ENCODE peak calls at places on chromosomes 2 and 18, in four cellular contexts. One of them, this sample, is unnamed.

GRCh38 chr2:5980351-5981054 is 288.3 kb downstream of the SOX11 start:
- DNase-seq in left lobe of liver: no peak
- DNase-seq in progenitor cell of endocrine pancreas: no peak
- DNase-seq in T-helper 17 cell: no peak
- DNase-seq in this sample: no peak

GRCh38 chr2:182650704-182651103 is 65.4 kb upstream of the DNAJC10 start:
- DNase-seq in left lobe of liver: no peak
- DNase-seq in progenitor cell of endocrine pancreas: no peak
- DNase-seq in T-helper 17 cell: no peak
- DNase-seq in this sample: no peak

GRCh38 chr2:45891719-45892118 is 240.2 kb downstream of the PRKCE start:
- DNase-seq in left lobe of liver: no peak
- DNase-seq in progenitor cell of endocrine pancreas: no peak
- DNase-seq in T-helper 17 cell: no peak
- DNase-seq in this sample: no peak

GRCh38 chr2:156430236-156430977 is 5.8 kb upstream of the GPD2 start:
- DNase-seq in left lobe of liver: no peak
- DNase-seq in progenitor cell of endocrine pancreas: no peak
- DNase-seq in T-helper 17 cell: no peak
- DNase-seq in this sample: no peak

GRCh38 chr2:143842836-143843235 is 677.1 kb downstream of the ZEB2 start:
- DNase-seq in left lobe of liver: no peak
- DNase-seq in progenitor cell of endocrine pancreas: no peak
- DNase-seq in T-helper 17 cell: no peak
- DNase-seq in this sample: no peak

GRCh38 chr2:6877402-6878305 is at the start of gene RSAD2:
- DNase-seq in left lobe of liver: peak; percentile 59
- DNase-seq in progenitor cell of endocrine pancreas: no peak
- DNase-seq in T-helper 17 cell: no peak
- DNase-seq in this sample: peak; percentile 8

GRCh38 chr2:172889287-172889686 is 153.6 kb downstream of the RAPGEF4 start:
- DNase-seq in left lobe of liver: no peak
- DNase-seq in progenitor cell of endocrine pancreas: no peak
- DNase-seq in T-helper 17 cell: no peak
- DNase-seq in this sample: no peak

GRCh38 chr18:2774669-2775068 is 72.1 kb upstream of the EMILIN2 start:
- DNase-seq in left lobe of liver: no peak
- DNase-seq in progenitor cell of endocrine pancreas: no peak
- DNase-seq in T-helper 17 cell: no peak
- DNase-seq in this sample: no peak

GRCh38 chr18:76491801-76492668 is 3.0 kb downstream of the ZNF516 start:
- DNase-seq in left lobe of liver: no peak
- DNase-seq in progenitor cell of endocrine pancreas: no peak
- DNase-seq in T-helper 17 cell: no peak
- DNase-seq in this sample: no peak

GRCh38 chr2:36770542-36771287 is 74.2 kb downstream of the VIT start:
- DNase-seq in left lobe of liver: no peak
- DNase-seq in progenitor cell of endocrine pancreas: no peak
- DNase-seq in T-helper 17 cell: peak; percentile 9
- DNase-seq in this sample: no peak

GRCh38 chr2:65708129-65708528 is 275.7 kb upstream of the SPRED2 start:
- DNase-seq in left lobe of liver: no peak
- DNase-seq in progenitor cell of endocrine pancreas: no peak
- DNase-seq in T-helper 17 cell: no peak
- DNase-seq in this sample: no peak

GRCh38 chr2:88690591-88691338 is 708 bp upstream of the RPIA start:
- DNase-seq in left lobe of liver: no peak
- DNase-seq in progenitor cell of endocrine pancreas: no peak
- DNase-seq in T-helper 17 cell: peak; percentile 19
- DNase-seq in this sample: no peak

GRCh38 chr2:85791704-85792565 is 38.1 kb downstream of the ATOH8 start:
- DNase-seq in left lobe of liver: no peak
- DNase-seq in progenitor cell of endocrine pancreas: no peak
- DNase-seq in T-helper 17 cell: no peak
- DNase-seq in this sample: no peak

GRCh38 chr18:48919547-48919946 is 31.2 kb downstream of the SMAD7 start:
- DNase-seq in left lobe of liver: no peak
- DNase-seq in progenitor cell of endocrine pancreas: no peak
- DNase-seq in T-helper 17 cell: no peak
- DNase-seq in this sample: no peak

GRCh38 chr2:28477645-28478044 is 18.2 kb upstream of the PLB1 start:
- DNase-seq in left lobe of liver: peak; percentile 38
- DNase-seq in progenitor cell of endocrine pancreas: no peak
- DNase-seq in T-helper 17 cell: no peak
- DNase-seq in this sample: no peak

GRCh38 chr2:29655391-29656086 is 265.8 kb downstream of the ALK start:
- DNase-seq in left lobe of liver: no peak
- DNase-seq in progenitor cell of endocrine pancreas: no peak
- DNase-seq in T-helper 17 cell: no peak
- DNase-seq in this sample: no peak

GRCh38 chr2:224252601-224253000 is 149.3 kb downstream of the FAM124B start:
- DNase-seq in left lobe of liver: no peak
- DNase-seq in progenitor cell of endocrine pancreas: no peak
- DNase-seq in T-helper 17 cell: no peak
- DNase-seq in this sample: no peak

GRCh38 chr18:54787616-54788015 is 40.7 kb upstream of the RAB27B start:
- DNase-seq in left lobe of liver: no peak
- DNase-seq in progenitor cell of endocrine pancreas: no peak
- DNase-seq in T-helper 17 cell: no peak
- DNase-seq in this sample: no peak

GRCh38 chr2:191845876-191846786 is 757 bp downstream of the CAVIN2 start:
- DNase-seq in left lobe of liver: no peak
- DNase-seq in progenitor cell of endocrine pancreas: no peak
- DNase-seq in T-helper 17 cell: no peak
- DNase-seq in this sample: no peak

GRCh38 chr2:141259683-141260082 is 871.1 kb downstream of the LRP1B start:
- DNase-seq in left lobe of liver: no peak
- DNase-seq in progenitor cell of endocrine pancreas: no peak
- DNase-seq in T-helper 17 cell: no peak
- DNase-seq in this sample: no peak

GRCh38 chr2:172870396-172870795 is 134.8 kb downstream of the RAPGEF4 start:
- DNase-seq in left lobe of liver: no peak
- DNase-seq in progenitor cell of endocrine pancreas: no peak
- DNase-seq in T-helper 17 cell: no peak
- DNase-seq in this sample: no peak

GRCh38 chr2:72003796-72004195 is 143.9 kb downstream of the CYP26B1 start:
- DNase-seq in left lobe of liver: peak; percentile 24
- DNase-seq in progenitor cell of endocrine pancreas: no peak
- DNase-seq in T-helper 17 cell: no peak
- DNase-seq in this sample: no peak

GRCh38 chr2:126979039-126979438 is 80.3 kb downstream of the TEX51 start:
- DNase-seq in left lobe of liver: no peak
- DNase-seq in progenitor cell of endocrine pancreas: no peak
- DNase-seq in T-helper 17 cell: no peak
- DNase-seq in this sample: no peak

GRCh38 chr2:219496781-219497494 is 1.8 kb upstream of the GMPPA start:
- DNase-seq in left lobe of liver: no peak
- DNase-seq in progenitor cell of endocrine pancreas: no peak
- DNase-seq in T-helper 17 cell: no peak
- DNase-seq in this sample: no peak

GRCh38 chr2:193461431-193461946 is 1266.8 kb upstream of the TMEFF2 start:
- DNase-seq in left lobe of liver: no peak
- DNase-seq in progenitor cell of endocrine pancreas: no peak
- DNase-seq in T-helper 17 cell: no peak
- DNase-seq in this sample: no peak

GRCh38 chr2:185507703-185508102 is 230.9 kb upstream of the FSIP2 start:
- DNase-seq in left lobe of liver: no peak
- DNase-seq in progenitor cell of endocrine pancreas: no peak
- DNase-seq in T-helper 17 cell: no peak
- DNase-seq in this sample: no peak

GRCh38 chr2:9836074-9836473 is 7.2 kb upstream of the TAF1B start:
- DNase-seq in left lobe of liver: no peak
- DNase-seq in progenitor cell of endocrine pancreas: no peak
- DNase-seq in T-helper 17 cell: no peak
- DNase-seq in this sample: no peak

GRCh38 chr18:8910843-8911242 is 191.7 kb upstream of the NDUFV2 start:
- DNase-seq in left lobe of liver: no peak
- DNase-seq in progenitor cell of endocrine pancreas: no peak
- DNase-seq in T-helper 17 cell: no peak
- DNase-seq in this sample: no peak

GRCh38 chr18:267380-267687 is 513 bp downstream of the THOC1 start:
- DNase-seq in left lobe of liver: no peak
- DNase-seq in progenitor cell of endocrine pancreas: no peak
- DNase-seq in T-helper 17 cell: no peak
- DNase-seq in this sample: no peak

GRCh38 chr18:32093106-32093511 is 1.4 kb downstream of the RNF138 start:
- DNase-seq in left lobe of liver: peak; percentile 62
- DNase-seq in progenitor cell of endocrine pancreas: peak; percentile 39
- DNase-seq in T-helper 17 cell: no peak
- DNase-seq in this sample: peak; percentile 22

GRCh38 chr2:130837811-130838565 is 1.3 kb downstream of the ARHGEF4 start:
- DNase-seq in left lobe of liver: no peak
- DNase-seq in progenitor cell of endocrine pancreas: no peak
- DNase-seq in T-helper 17 cell: no peak
- DNase-seq in this sample: no peak

GRCh38 chr2:220276736-220277444 is 649.5 kb downstream of the SLC4A3 start:
- DNase-seq in left lobe of liver: no peak
- DNase-seq in progenitor cell of endocrine pancreas: no peak
- DNase-seq in T-helper 17 cell: no peak
- DNase-seq in this sample: no peak

GRCh38 chr18:59517446-59518171 is 158.5 kb upstream of the LMAN1 start:
- DNase-seq in left lobe of liver: no peak
- DNase-seq in progenitor cell of endocrine pancreas: peak; percentile 26
- DNase-seq in T-helper 17 cell: no peak
- DNase-seq in this sample: no peak

GRCh38 chr18:7116001-7116831 is 1.4 kb downstream of the LAMA1 start:
- DNase-seq in left lobe of liver: no peak
- DNase-seq in progenitor cell of endocrine pancreas: no peak
- DNase-seq in T-helper 17 cell: no peak
- DNase-seq in this sample: no peak

GRCh38 chr2:10654069-10654468 is 35.7 kb downstream of the NOL10 start:
- DNase-seq in left lobe of liver: no peak
- DNase-seq in progenitor cell of endocrine pancreas: no peak
- DNase-seq in T-helper 17 cell: no peak
- DNase-seq in this sample: no peak

This sample was measured in GM18507.